ENCODE peak calls at places on chromosomes 4 and X, in four cellular contexts. U is CD8-positive, alpha-beta T cell; Q is MM.1S; O is ascending aorta. P is an unnamed sample.
A peak's percentile ranks its signal among the peaks of the same experiment; 100 is the strongest.

GRCh38 chrX:50903387-50904027 is 7.0 kb upstream of the BMP15 start:
- DNase-seq in U (no peak), Q (peak; percentile 11), O (no peak), P (peak; percentile 16)

GRCh38 chr4:129364747-129365452 is 268.9 kb downstream of the C4orf33 start:
- DNase-seq in U (no peak), Q (no peak), O (no peak), P (no peak)

GRCh38 chr4:24988776-24989175 is 42.0 kb downstream of the LGI2 start:
- DNase-seq in U (no peak), Q (peak; percentile 48), O (no peak), P (no peak)

GRCh38 chr4:5125326-5125725 is 74.0 kb downstream of the STK32B start:
- DNase-seq in U (no peak), Q (no peak), O (no peak), P (no peak)

GRCh38 chrX:106898462-106898861 is 4.7 kb downstream of the RIPPLY1 start:
- DNase-seq in U (no peak), Q (peak; percentile 67), O (no peak), P (peak; percentile 53)

GRCh38 chr4:76784237-76784636 is 113.7 kb downstream of the SOWAHB start:
- DNase-seq in U (no peak), Q (no peak), O (no peak), P (no peak)

GRCh38 chr4:165458451-165458850 is 79.6 kb downstream of the CPE start:
- DNase-seq in U (no peak), Q (no peak), O (no peak), P (no peak)

GRCh38 chr4:81040175-81040659 is 9.7 kb downstream of the BMP3 start:
- DNase-seq in U (no peak), Q (peak; percentile 45), O (no peak), P (peak; percentile 82)

GRCh38 chrX:10597871-10598270 is 22.5 kb downstream of the MID1 start:
- DNase-seq in U (no peak), Q (no peak), O (no peak), P (peak; percentile 23)

GRCh38 chrX:69741706-69742105 is 125.8 kb downstream of the EDA start:
- DNase-seq in U (no peak), Q (no peak), O (no peak), P (no peak)

GRCh38 chr4:156560701-156561100 is 410.9 kb downstream of the PDGFC start:
- DNase-seq in U (no peak), Q (no peak), O (no peak), P (no peak)

GRCh38 chr4:2814627-2815026 is 21.7 kb downstream of the SH3BP2 start:
- DNase-seq in U (no peak), Q (no peak), O (no peak), P (no peak)

GRCh38 chr4:2813446-2814405 is 20.8 kb downstream of the SH3BP2 start:
- DNase-seq in U (no peak), Q (no peak), O (no peak), P (no peak)

GRCh38 chr4:2812600-2812932 is 19.7 kb downstream of the SH3BP2 start:
- DNase-seq in U (no peak), Q (no peak), O (no peak), P (peak; percentile 28)

GRCh38 chr4:2811830-2812599 is 19.1 kb downstream of the SH3BP2 start:
- DNase-seq in U (peak; percentile 39), Q (peak; percentile 76), O (peak; percentile 86), P (peak; percentile 88)

GRCh38 chr4:2812985-2813384 is 20.1 kb downstream of the SH3BP2 start:
- DNase-seq in U (no peak), Q (no peak), O (no peak), P (no peak)
- H3K4me1 ChIP-seq in U (peaks cover 55% of the 10 kb centered on the region), Q (peaks cover 18% of the 10 kb centered on the region), O (peaks cover 5% of the 10 kb centered on the region), P (peaks cover 39% of the 10 kb centered on the region)

GRCh38 chrX:72271091-72271490 is 6.0 kb downstream of the RPS4X start:
- DNase-seq in U (no peak), Q (no peak), O (no peak), P (no peak)

GRCh38 chrX:72270316-72270866 is 6.7 kb downstream of the RPS4X start:
- DNase-seq in U (no peak), Q (no peak), O (no peak), P (no peak)

GRCh38 chrX:72269671-72270251 is 7.3 kb downstream of the RPS4X start:
- DNase-seq in U (no peak), Q (no peak), O (no peak), P (no peak)

GRCh38 chrX:72271812-72272211 is 5.2 kb downstream of the RPS4X start:
- DNase-seq in U (no peak), Q (no peak), O (no peak), P (no peak)

DNA sequence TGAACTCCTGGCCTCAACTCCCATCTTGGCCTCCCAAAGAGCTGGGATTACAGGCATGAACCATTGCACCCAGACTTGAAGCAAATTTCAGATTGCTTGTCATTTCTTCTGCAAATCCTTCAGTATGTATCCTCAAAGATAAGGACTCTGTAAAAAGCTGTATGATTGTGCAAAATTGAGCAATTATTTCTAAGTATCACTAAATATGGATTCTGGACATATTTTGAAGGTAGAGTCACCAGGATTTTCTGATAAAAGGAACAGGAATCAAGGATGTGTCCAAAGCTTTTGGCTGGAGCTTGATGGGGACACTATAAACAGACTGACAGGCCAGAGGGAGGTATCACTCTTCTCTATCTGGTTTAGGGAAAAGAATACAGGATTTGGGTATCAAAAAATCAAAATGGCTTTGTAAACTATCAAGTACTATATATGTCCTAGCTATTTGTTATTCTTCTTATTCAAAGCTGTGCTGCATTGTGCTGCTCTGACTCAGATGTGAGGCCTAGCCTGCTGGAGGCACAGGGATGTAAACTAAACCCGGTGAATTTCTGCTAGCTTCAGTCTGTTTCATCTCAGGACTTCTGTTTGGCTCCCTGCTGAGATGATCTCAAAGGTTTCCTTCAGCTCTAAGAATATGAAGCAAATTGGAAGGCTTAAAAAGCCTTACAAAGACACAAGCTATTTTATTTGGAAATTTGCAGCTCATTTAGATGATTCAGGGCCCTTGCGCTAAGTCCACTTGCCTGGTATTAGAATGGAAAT is 8.3 kb downstream of the RPS4X start:
- DNase-seq in U (no peak), Q (no peak), O (no peak), P (no peak)
- H3K4me1 ChIP-seq in U (peaks cover 2% of the 10 kb centered on the region), Q (no peaks in the 10 kb centered on the region), O (no peaks in the 10 kb centered on the region), P (peaks cover 5% of the 10 kb centered on the region)

GRCh38 chr4:151205722-151206121 is 71.2 kb upstream of the PRSS48 start:
- DNase-seq in U (no peak), Q (no peak), O (no peak), P (no peak)
- H3K4me1 ChIP-seq in U (no peaks in the 10 kb centered on the region), Q (no peaks in the 10 kb centered on the region), O (peaks cover 25% of the 10 kb centered on the region), P (no peaks in the 10 kb centered on the region)

GRCh38 chr4:108109997-108110416 is 58.7 kb downstream of the LEF1 start:
- DNase-seq in U (no peak), Q (peak; percentile 64), O (no peak), P (no peak)

GRCh38 chr4:108106186-108106585 is 62.5 kb downstream of the LEF1 start:
- DNase-seq in U (no peak), Q (no peak), O (no peak), P (no peak)

GRCh38 chr4:108109111-108109510 is 59.6 kb downstream of the LEF1 start:
- DNase-seq in U (no peak), Q (no peak), O (no peak), P (no peak)

GRCh38 chr4:108107116-108107515 is 61.6 kb downstream of the LEF1 start:
- DNase-seq in U (no peak), Q (no peak), O (no peak), P (no peak)

GRCh38 chr4:108107729-108108382 is 60.9 kb downstream of the LEF1 start:
- DNase-seq in U (peak; percentile 32), Q (no peak), O (no peak), P (no peak)
- H3K4me1 ChIP-seq in U (peaks cover 96% of the 10 kb centered on the region), Q (peaks cover 19% of the 10 kb centered on the region), O (no peaks in the 10 kb centered on the region), P (peaks cover 42% of the 10 kb centered on the region)

DNA sequence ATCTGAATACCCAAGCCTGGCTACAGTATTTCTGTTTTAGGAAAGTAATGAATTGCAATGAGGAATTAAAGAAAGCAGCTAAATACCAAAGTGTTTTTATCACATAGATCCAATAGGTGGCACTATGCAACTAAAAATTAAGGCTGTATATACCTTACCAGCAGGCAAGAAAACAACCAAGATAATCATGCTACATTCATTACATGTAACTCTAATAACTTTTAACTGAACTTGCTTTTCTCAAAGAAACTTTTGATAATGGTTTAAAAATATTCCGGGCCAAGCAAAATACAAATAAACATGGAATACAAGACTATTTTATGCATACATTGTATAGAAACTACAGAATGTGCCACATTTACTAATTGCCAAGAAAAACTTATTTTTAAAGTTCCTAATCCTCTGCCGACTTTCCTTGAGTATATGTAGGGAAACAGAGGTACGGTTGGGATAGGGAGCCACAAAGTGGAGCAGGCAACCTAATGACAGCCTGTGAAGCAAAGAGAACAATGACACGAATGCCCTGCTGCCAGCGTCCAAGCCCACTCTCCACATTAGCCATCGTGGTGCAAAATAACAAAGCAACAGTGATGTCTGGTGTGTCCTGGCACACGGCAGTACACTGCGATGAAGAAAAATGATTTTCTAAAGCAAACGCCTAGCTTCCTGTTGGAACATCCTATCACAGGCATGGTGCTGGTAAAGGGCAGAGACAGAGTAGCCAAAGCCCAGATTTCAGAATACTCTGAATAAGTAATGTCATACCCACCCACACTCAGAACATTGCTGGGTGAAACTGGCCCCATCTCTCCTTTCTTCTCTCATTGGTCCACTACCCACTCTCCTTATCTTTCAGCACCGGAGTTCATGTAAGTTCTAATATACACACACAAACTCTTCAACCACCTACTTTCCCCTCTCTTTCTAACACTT is 63.5 kb downstream of the SEC24D start:
- DNase-seq in U (no peak), Q (peak; percentile 60), O (no peak), P (peak; percentile 67)
- H3K4me1 ChIP-seq in U (no peaks in the 10 kb centered on the region), Q (peaks cover 11% of the 10 kb centered on the region), O (peaks cover 46% of the 10 kb centered on the region), P (peaks cover 17% of the 10 kb centered on the region)

GRCh38 chr4:6987566-6987920 is 55.6 kb upstream of the TADA2B start:
- DNase-seq in U (no peak), Q (peak; percentile 39), O (no peak), P (peak; percentile 26)
- H3K4me1 ChIP-seq in U (peaks cover 58% of the 10 kb centered on the region), Q (peaks cover 49% of the 10 kb centered on the region), O (peaks cover 33% of the 10 kb centered on the region), P (peaks cover 38% of the 10 kb centered on the region)

DNA sequence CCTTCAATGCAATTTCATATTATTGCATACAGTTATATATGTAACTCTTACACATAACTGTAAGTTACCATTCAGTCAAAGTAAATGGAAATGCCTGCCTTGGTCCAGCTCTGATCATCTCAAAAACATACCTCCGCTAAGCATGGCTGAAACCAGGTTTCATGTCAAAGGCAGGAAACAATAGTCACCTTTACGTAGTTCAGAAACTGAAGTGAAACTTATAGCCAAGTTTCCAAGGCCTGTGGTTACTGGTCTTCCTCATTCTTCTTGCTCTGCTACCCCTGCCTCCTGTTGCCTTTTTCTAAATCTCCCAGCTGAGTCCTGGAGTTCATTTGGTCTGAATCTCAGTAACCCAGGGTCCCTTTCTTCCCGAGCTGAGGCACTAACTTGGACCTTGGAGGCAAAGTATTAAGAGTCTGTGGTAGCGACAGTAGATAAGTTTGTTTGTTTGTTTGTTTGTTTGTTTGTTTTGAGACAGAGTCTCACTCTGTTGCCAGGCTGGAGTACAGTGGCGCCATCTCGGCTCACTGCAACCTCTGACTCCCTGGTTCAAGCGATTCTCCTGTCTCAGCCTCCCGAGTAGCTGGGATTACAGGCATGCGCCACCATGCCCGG is 30.8 kb downstream of the DAPP1 start:
- DNase-seq in U (no peak), Q (peak; percentile 90), O (no peak), P (peak; percentile 83)
- H3K4me1 ChIP-seq in U (peaks cover 25% of the 10 kb centered on the region), Q (peaks cover 53% of the 10 kb centered on the region), O (peaks cover 3% of the 10 kb centered on the region), P (peaks cover 49% of the 10 kb centered on the region)

DNA sequence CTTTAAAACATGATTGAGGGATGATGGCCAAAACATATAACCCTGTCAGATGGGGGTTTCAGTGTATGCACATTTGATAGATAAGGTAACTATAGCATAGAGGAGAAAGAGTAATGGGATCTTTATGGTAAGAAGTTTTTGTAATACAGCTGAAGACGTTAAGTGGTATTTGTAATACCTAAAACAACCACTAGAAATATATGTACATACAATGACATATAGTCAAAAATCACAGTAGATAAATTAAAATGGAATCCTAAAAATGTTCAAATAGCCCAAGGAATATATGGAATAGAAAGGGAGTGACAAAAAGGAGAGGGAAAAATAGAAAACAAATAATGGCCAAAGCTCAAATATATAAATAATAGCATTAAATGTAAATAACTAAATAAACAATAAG is 371.3 kb upstream of the FSTL5 start:
- DNase-seq in U (no peak), Q (no peak), O (no peak), P (no peak)
- H3K4me1 ChIP-seq in U (no peaks in the 10 kb centered on the region), Q (no peaks in the 10 kb centered on the region), O (no peaks in the 10 kb centered on the region), P (no peaks in the 10 kb centered on the region)

P was measured in OCI-LY7.